ENCODE peak calls at places on chromosomes 7 and 10, in eight cellular contexts. O is pancreas; W is GM10248; K is GM13977; L is GM20000; E is cardiac fibroblast; S is CD4-positive, alpha-beta T cell; B is brain microvascular endothelial cell. P is an unnamed sample.

GRCh38 chr7:67764312-67764711 is 767.7 kb downstream of the TYW1 start:
- DNase-seq in O (peak), W (no peak), K (no peak), L (no peak), E (no peak), S (no peak), B (no peak), P (no peak)

GRCh38 chr10:108082596-108082995 is 918.1 kb upstream of the SORCS1 start:
- DNase-seq in O (no peak), W (no peak), K (no peak), L (no peak), E (no peak), S (no peak), B (no peak), P (no peak)

GRCh38 chr10:103666109-103666508 is 172.6 kb downstream of the NEURL1 start:
- DNase-seq in O (no peak), W (no peak), K (no peak), L (no peak), E (peak), S (no peak), B (peak), P (peak)

GRCh38 chr10:99984201-99984600 is 25.5 kb downstream of the DNMBP start:
- DNase-seq in O (no peak), W (peak), K (peak), L (peak), E (no peak), S (no peak), B (no peak), P (peak)

GRCh38 chr7:48171190-48171589 is at the start of gene ABCA13:
- DNase-seq in O (no peak), W (no peak), K (no peak), L (no peak), E (no peak), S (no peak), B (no peak), P (no peak)

GRCh38 chr10:78600740-78601139 is 468.0 kb upstream of the ZMIZ1 start:
- DNase-seq in O (no peak), W (no peak), K (no peak), L (no peak), E (peak), S (no peak), B (no peak), P (no peak)

GRCh38 chr7:27066148-27066547 is 29.7 kb downstream of the HOXA1 start:
- DNase-seq in O (no peak), W (no peak), K (no peak), L (no peak), E (peak), S (no peak), B (no peak), P (no peak)

GRCh38 chr10:43339136-43339535 is 32.3 kb upstream of the FXYD4 start:
- DNase-seq in O (no peak), W (no peak), K (no peak), L (no peak), E (no peak), S (no peak), B (no peak), P (no peak)

GRCh38 chr10:3147117-3147820 is 25.3 kb downstream of the PITRM1 start:
- DNase-seq in O (no peak), W (no peak), K (no peak), L (no peak), E (no peak), S (no peak), B (no peak), P (no peak)

GRCh38 chr10:128073880-128074279 is 52.3 kb downstream of the MKI67 start:
- DNase-seq in O (no peak), W (no peak), K (no peak), L (no peak), E (no peak), S (no peak), B (no peak), P (no peak)

GRCh38 chr10:7428673-7429350 is 18.0 kb upstream of the SFMBT2 start:
- DNase-seq in O (no peak), W (no peak), K (peak), L (no peak), E (no peak), S (no peak), B (no peak), P (peak)

GRCh38 chr10:72275351-72276012 is 1.8 kb downstream of the DDIT4 start:
- DNase-seq in O (peak), W (no peak), K (no peak), L (no peak), E (peak), S (no peak), B (no peak), P (peak)

GRCh38 chr10:62632071-62632809 is 172.3 kb upstream of the ADO start:
- DNase-seq in O (no peak), W (peak), K (peak), L (peak), E (no peak), S (peak), B (peak), P (peak)

GRCh38 chr7:422886-423225 is 96.8 kb downstream of the PDGFA start:
- DNase-seq in O (no peak), W (no peak), K (no peak), L (no peak), E (no peak), S (no peak), B (no peak), P (no peak)

GRCh38 chr10:21993360-21994001 is 10.0 kb downstream of the DNAJC1 start:
- DNase-seq in O (no peak), W (peak), K (no peak), L (peak), E (peak), S (no peak), B (no peak), P (peak)

GRCh38 chr10:31759816-31760626 is 168.6 kb downstream of the ARHGAP12 start:
- DNase-seq in O (peak), W (peak), K (peak), L (peak), E (peak), S (peak), B (peak), P (peak)

GRCh38 chr7:55491346-55491745 is 81.0 kb downstream of the VOPP1 start:
- DNase-seq in O (no peak), W (no peak), K (no peak), L (no peak), E (no peak), S (no peak), B (no peak), P (no peak)

GRCh38 chr10:4331150-4331549 is 494.9 kb upstream of the AKR1E2 start:
- DNase-seq in O (no peak), W (no peak), K (no peak), L (no peak), E (no peak), S (no peak), B (no peak), P (no peak)

GRCh38 chr7:43648725-43649406 is 66.0 kb downstream of the STK17A start:
- DNase-seq in O (no peak), W (peak), K (peak), L (peak), E (peak), S (peak), B (peak), P (peak)

GRCh38 chr10:126422561-126422960 is 34.3 kb upstream of the ADAM12 start:
- DNase-seq in O (no peak), W (no peak), K (no peak), L (no peak), E (no peak), S (no peak), B (no peak), P (no peak)

GRCh38 chr7:100064162-100064561 is 14.6 kb downstream of the ZSCAN21 start:
- DNase-seq in O (no peak), W (no peak), K (no peak), L (no peak), E (no peak), S (no peak), B (no peak), P (no peak)

GRCh38 chr10:30432631-30433285 is 1.2 kb upstream of the MAP3K8 start:
- DNase-seq in O (peak), W (peak), K (peak), L (peak), E (no peak), S (no peak), B (no peak), P (no peak)

GRCh38 chr10:27745380-27745718 is 270 bp downstream of the MKX start:
- DNase-seq in O (peak), W (no peak), K (peak), L (no peak), E (no peak), S (no peak), B (no peak), P (no peak)

GRCh38 chr10:59678884-59679301 is 30.8 kb downstream of the SLC16A9 start:
- DNase-seq in O (no peak), W (peak), K (no peak), L (peak), E (peak), S (no peak), B (no peak), P (peak)

GRCh38 chr10:50561816-50562215 is 61.9 kb downstream of the SGMS1 start:
- DNase-seq in O (peak), W (peak), K (peak), L (no peak), E (no peak), S (no peak), B (no peak), P (peak)

GRCh38 chr7:139389774-139390173 is 30.1 kb downstream of the LUC7L2 start:
- DNase-seq in O (no peak), W (no peak), K (no peak), L (no peak), E (no peak), S (no peak), B (no peak), P (no peak)

GRCh38 chr7:139384611-139385010 is 24.9 kb downstream of the LUC7L2 start:
- DNase-seq in O (no peak), W (no peak), K (no peak), L (no peak), E (no peak), S (no peak), B (no peak), P (no peak)

GRCh38 chr7:139393621-139394215 is 34.0 kb downstream of the LUC7L2 start:
- DNase-seq in O (no peak), W (no peak), K (no peak), L (no peak), E (no peak), S (no peak), B (no peak), P (no peak)

GRCh38 chr7:139387594-139387993 is 27.9 kb downstream of the LUC7L2 start:
- DNase-seq in O (no peak), W (no peak), K (no peak), L (no peak), E (no peak), S (no peak), B (no peak), P (no peak)

GRCh38 chr7:139389091-139389490 is 29.4 kb downstream of the LUC7L2 start:
- DNase-seq in O (no peak), W (no peak), K (no peak), L (no peak), E (no peak), S (no peak), B (no peak), P (no peak)
- TF ChIP-seq CTCF in O (no peak), W (no peak), K (no peak), L (no peak), E (no peak), S (no peak), B (no peak), P (no peak)

DNA sequence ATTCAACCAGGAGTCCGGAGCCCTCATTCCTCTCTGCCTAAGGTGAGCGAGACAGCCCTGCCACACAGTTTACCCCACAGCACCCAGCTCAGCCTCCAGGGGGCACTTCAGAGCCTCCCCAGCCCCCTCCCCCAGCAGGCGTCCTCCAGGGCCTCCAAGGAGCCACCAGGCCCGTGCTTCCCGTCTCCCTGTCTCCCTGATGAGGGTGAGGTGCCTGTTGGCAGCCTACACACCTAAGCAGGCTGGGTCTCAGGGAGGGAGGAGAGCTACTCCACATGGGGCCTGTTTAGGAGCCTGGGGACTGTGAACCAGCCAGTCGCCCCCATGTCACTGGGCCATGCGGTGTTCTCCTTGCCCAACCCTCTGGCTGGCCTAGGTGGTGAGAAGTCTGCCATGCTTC is 28.9 kb upstream of the TRIM8 start:
- DNase-seq in O (no peak), W (peak), K (no peak), L (no peak), E (no peak), S (no peak), B (no peak), P (peak)
- TF ChIP-seq CTCF in O (no peak), W (peak), K (peak), L (no peak), E (peak), S (no peak), B (peak), P (peak)

GRCh38 chr7:44772440-44772839 is 23.8 kb downstream of the ZMIZ2 start:
- DNase-seq in O (no peak), W (no peak), K (no peak), L (no peak), E (no peak), S (no peak), B (no peak), P (no peak)

GRCh38 chr7:44775383-44776107 is 20.9 kb upstream of the PPIA start:
- DNase-seq in O (no peak), W (no peak), K (no peak), L (no peak), E (no peak), S (no peak), B (no peak), P (no peak)

GRCh38 chr7:44771358-44771757 is 22.7 kb downstream of the ZMIZ2 start:
- DNase-seq in O (no peak), W (no peak), K (no peak), L (no peak), E (no peak), S (no peak), B (no peak), P (no peak)

GRCh38 chr7:44769381-44770209 is 20.9 kb downstream of the ZMIZ2 start:
- DNase-seq in O (no peak), W (peak), K (peak), L (peak), E (peak), S (no peak), B (peak), P (peak)

GRCh38 chr7:44772867-44773266 is 23.6 kb upstream of the PPIA start:
- DNase-seq in O (no peak), W (no peak), K (no peak), L (no peak), E (no peak), S (no peak), B (no peak), P (peak)
- TF ChIP-seq CTCF in O (no peak), W (no peak), K (no peak), L (no peak), E (no peak), S (no peak), B (no peak), P (no peak)

DNA sequence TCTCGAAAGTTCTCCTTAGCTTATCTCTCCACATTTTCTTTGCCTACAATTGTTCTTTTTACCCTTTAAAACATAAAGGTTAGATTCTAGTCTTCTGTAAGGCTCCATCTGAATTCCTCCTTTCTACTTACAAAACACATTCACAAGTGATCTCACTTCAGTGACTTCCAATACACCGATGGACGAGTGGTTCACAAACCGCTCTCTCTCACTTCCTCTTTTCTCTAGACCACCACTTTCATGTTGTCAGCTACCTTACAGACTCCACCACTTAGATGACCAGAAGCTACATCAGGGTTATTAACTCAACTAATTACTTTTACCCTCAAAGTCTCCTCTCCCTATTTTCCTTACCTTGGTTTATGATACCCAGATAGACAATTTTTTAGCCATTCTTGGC is 11.8 kb downstream of the MET start:
- DNase-seq in O (no peak), W (peak), K (peak), L (peak), E (no peak), S (no peak), B (no peak), P (peak)
- TF ChIP-seq CTCF in O (no peak), W (no peak), K (no peak), L (no peak), E (no peak), S (no peak), B (no peak), P (no peak)

GRCh38 chr7:144786522-144786921 is 49.3 kb downstream of the TPK1 start:
- DNase-seq in O (no peak), W (peak), K (peak), L (peak), E (no peak), S (no peak), B (no peak), P (no peak)
- TF ChIP-seq CTCF in O (no peak), W (peak), K (peak), L (no peak), E (no peak), S (peak), B (peak), P (peak)